ENCODE peak calls at places on chromosomes 7 and 10, in seven cellular contexts. Y, N, A, P, G, O and K are unnamed samples.

GRCh38 chr10:33760544-33760943 is 426.1 kb upstream of the NRP1 start:
- DNase-seq in G (no peak), O (no peak), A (no peak), Y (no peak), P (no peak), N (no peak), K (no peak)

GRCh38 chr7:84642611-84643010 is 448.0 kb upstream of the SEMA3A start:
- DNase-seq in O (no peak), A (no peak), P (no peak), Y (no peak), G (no peak), N (no peak), K (no peak)

GRCh38 chr10:86678999-86679792 is 10.9 kb downstream of the LDB3 start:
- DNase-seq in Y (peak; percentile 41), P (no peak), N (no peak), O (no peak), A (no peak), G (no peak), K (no peak)

GRCh38 chr7:44277391-44277790 is 48.0 kb downstream of the CAMK2B start:
- DNase-seq in A (no peak), N (no peak), Y (no peak), O (no peak), P (peak; percentile 12), G (peak; percentile 7), K (no peak)

GRCh38 chr10:108783897-108784296 is 1139.4 kb downstream of the XPNPEP1 start:
- DNase-seq in N (no peak), O (peak; percentile 65), P (no peak), G (no peak), Y (no peak), A (peak; percentile 76), K (peak; percentile 0)

GRCh38 chr7:24668922-24669635 is 88.2 kb downstream of the GSDME start:
- DNase-seq in O (no peak), N (peak; percentile 55), A (no peak), P (no peak), G (no peak), Y (peak; percentile 25), K (no peak)

GRCh38 chr7:47513741-47514241 is 68.1 kb downstream of the TNS3 start:
- DNase-seq in P (no peak), A (no peak), O (no peak), N (peak; percentile 77), Y (no peak), G (no peak), K (peak; percentile 58)

GRCh38 chr10:109992485-109992884 is 15.3 kb upstream of the ADD3 start:
- DNase-seq in P (no peak), A (no peak), Y (no peak), N (no peak), G (no peak), O (no peak), K (peak; percentile 62)

GRCh38 chr7:68313806-68314205 is 1284.5 kb upstream of the AUTS2 start:
- DNase-seq in G (no peak), P (no peak), A (no peak), O (no peak), N (no peak), Y (no peak), K (no peak)

GRCh38 chr7:113710310-113711106 is 208.3 kb downstream of the PPP1R3A start:
- DNase-seq in O (peak; percentile 78), Y (peak; percentile 20), G (no peak), N (peak; percentile 56), P (peak; percentile 14), A (peak; percentile 93), K (peak; percentile 84)

GRCh38 chr10:19046709-19047108 is 1.9 kb upstream of the MALRD1 start:
- DNase-seq in A (no peak), G (no peak), O (no peak), N (no peak), Y (no peak), P (no peak), K (no peak)

GRCh38 chr7:45924283-45924682 is 3.2 kb upstream of the IGFBP3 start:
- DNase-seq in Y (no peak), O (no peak), P (no peak), G (no peak), N (no peak), A (no peak), K (peak; percentile 84)

GRCh38 chr10:95444792-95445191 is 116.4 kb downstream of the SORBS1 start:
- DNase-seq in O (no peak), P (no peak), G (no peak), Y (no peak), A (no peak), N (no peak), K (no peak)

GRCh38 chr10:112906945-112907344 is 43.1 kb upstream of the TCF7L2 start:
- DNase-seq in O (no peak), G (no peak), P (peak; percentile 19), A (no peak), N (peak; percentile 65), Y (no peak), K (no peak)

GRCh38 chr10:113326160-113327111 is 226.4 kb upstream of the HABP2 start:
- DNase-seq in N (peak; percentile 94), G (peak; percentile 79), O (no peak), Y (peak; percentile 11), P (peak; percentile 63), A (no peak), K (peak; percentile 93)

GRCh38 chr7:149871576-149871975 is 2.2 kb upstream of the ATP6V0E2 start:
- DNase-seq in G (no peak), N (no peak), P (no peak), A (no peak), Y (no peak), O (no peak), K (no peak)

GRCh38 chr7:159192761-159193453 is 48.2 kb upstream of the VIPR2 start:
- DNase-seq in P (no peak), O (no peak), G (no peak), Y (no peak), N (no peak), A (peak; percentile 4), K (no peak)

GRCh38 chr7:149811831-149812490 is 26.2 kb upstream of the ZNF862 start:
- DNase-seq in G (no peak), N (no peak), O (no peak), Y (no peak), P (no peak), A (no peak), K (no peak)

GRCh38 chr10:28327494-28327886 is 24.6 kb upstream of the MPP7 start:
- DNase-seq in A (no peak), P (no peak), G (no peak), N (no peak), O (no peak), Y (no peak), K (peak; percentile 76)

GRCh38 chr7:41319601-41320000 is 383.3 kb downstream of the INHBA start:
- DNase-seq in N (no peak), O (no peak), Y (no peak), G (no peak), A (no peak), P (no peak), K (no peak)

GRCh38 chr7:125773113-125773800 is 843.6 kb upstream of the POT1 start:
- DNase-seq in P (no peak), N (no peak), A (no peak), Y (no peak), O (no peak), G (no peak), K (no peak)

GRCh38 chr10:22988581-22989360 is 60.9 kb downstream of the ARMC3 start:
- DNase-seq in A (peak; percentile 69), Y (peak; percentile 56), O (peak; percentile 74), N (peak; percentile 81), G (peak; percentile 16), P (peak; percentile 35), K (peak; percentile 32)

GRCh38 chr7:157018328-157018996 is 8.0 kb upstream of the MNX1 start:
- DNase-seq in P (no peak), A (no peak), G (no peak), N (no peak), O (no peak), Y (no peak), K (no peak)

GRCh38 chr10:101087376-101087775 is 25.6 kb downstream of the KAZALD1 start:
- DNase-seq in Y (no peak), G (no peak), A (no peak), N (no peak), O (no peak), P (no peak), K (no peak)

GRCh38 chr7:116984917-116985316 is 31.6 kb downstream of the ST7 start:
- DNase-seq in O (peak; percentile 40), A (peak; percentile 62), Y (no peak), G (no peak), P (no peak), N (no peak), K (no peak)

DNA sequence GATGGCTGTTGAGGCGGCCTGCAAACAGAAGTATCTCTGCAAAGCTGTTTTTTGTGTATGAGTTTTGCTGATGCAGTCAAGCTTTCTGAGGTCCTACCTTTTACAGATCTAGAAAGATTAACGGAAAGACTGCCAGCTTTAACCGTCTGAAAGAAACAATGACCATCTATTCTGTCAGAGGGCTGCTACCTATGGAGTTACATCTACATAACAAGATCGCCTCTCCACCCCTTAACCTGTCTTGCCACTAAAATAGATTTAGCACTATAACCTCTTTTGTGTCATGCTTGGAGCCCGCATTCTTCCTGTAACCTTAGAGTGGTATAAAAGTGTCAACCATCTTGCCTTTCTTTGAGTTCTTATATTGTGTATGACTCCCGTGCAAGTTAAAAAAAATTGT is 291.2 kb downstream of the POM121L12 start:
- DNase-seq in N (no peak), G (no peak), P (no peak), A (no peak), O (no peak), Y (no peak), K (no peak)
- H3K27ac ChIP-seq in N (no peak overlapping the region), G (no peak overlapping the region), P (no peak overlapping the region), A (no peak overlapping the region), O (no peak overlapping the region), Y (no peak overlapping the region), K (no peak overlapping the region)

GRCh38 chr10:124010024-124010423 is 83.4 kb downstream of the CHST15 start:
- DNase-seq in O (no peak), N (no peak), A (no peak), Y (no peak), G (no peak), P (no peak), K (no peak)

GRCh38 chr10:124012066-124012465 is 81.3 kb downstream of the CHST15 start:
- DNase-seq in Y (no peak), A (no peak), O (no peak), N (no peak), G (no peak), P (no peak), K (no peak)

GRCh38 chr10:124009616-124010015 is 83.8 kb downstream of the CHST15 start:
- DNase-seq in N (no peak), G (no peak), P (no peak), A (no peak), Y (no peak), O (no peak), K (no peak)

GRCh38 chr10:124011464-124011863 is 81.9 kb downstream of the CHST15 start:
- DNase-seq in A (no peak), O (no peak), G (no peak), Y (no peak), P (no peak), N (no peak), K (no peak)

GRCh38 chr10:124010563-124011131 is 82.8 kb downstream of the CHST15 start:
- DNase-seq in O (no peak), N (no peak), A (no peak), P (no peak), G (no peak), Y (peak; percentile 59), K (no peak)
- H3K27ac ChIP-seq in O (no peak overlapping the region), N (no peak overlapping the region), A (no peak overlapping the region), P (no peak overlapping the region), G (no peak overlapping the region), Y (peak overlapping the region; percentile 54), K (no peak overlapping the region)

GRCh38 chr10:6748029-6748428 is 168.0 kb upstream of the PRKCQ start:
- DNase-seq in G (no peak), P (no peak), A (no peak), O (no peak), Y (no peak), N (no peak), K (no peak)
- H3K27ac ChIP-seq in G (no peak overlapping the region), P (no peak overlapping the region), A (no peak overlapping the region), O (no peak overlapping the region), Y (no peak overlapping the region), N (no peak overlapping the region), K (no peak overlapping the region)

GRCh38 chr10:78746178-78746763 is 322.5 kb upstream of the ZMIZ1 start:
- DNase-seq in O (no peak), P (no peak), G (no peak), A (no peak), N (no peak), Y (no peak), K (no peak)
- H3K27ac ChIP-seq in O (no peak overlapping the region), P (no peak overlapping the region), G (no peak overlapping the region), A (no peak overlapping the region), N (no peak overlapping the region), Y (no peak overlapping the region), K (no peak overlapping the region)